ENCODE peak calls at places on chromosomes 4 and X, in six cellular contexts. A is sigmoid colon; T is RWPE2; X is testis; J is adrenal gland; C is CD4-positive, alpha-beta memory T cell. G is an unnamed sample.

GRCh38 chrX:154472685-154473632 is 6.1 kb downstream of the LAGE3 start:
- DNase-seq in A (no peak), T (no peak), X (no peak), J (no peak), C (no peak), G (no peak)

GRCh38 chrX:1610736-1611135 is 4.1 kb upstream of the ASMT start:
- DNase-seq in A (no peak), T (no peak), X (no peak), J (no peak), C (no peak), G (no peak)

GRCh38 chr4:8118531-8118930 is 40.1 kb downstream of the ABLIM2 start:
- DNase-seq in A (no peak), T (no peak), X (no peak), J (no peak), C (no peak), G (no peak)

GRCh38 chr4:8876982-8877779 is 5.5 kb upstream of the HMX1 start:
- DNase-seq in A (no peak), T (no peak), X (no peak), J (no peak), C (no peak), G (no peak)

GRCh38 chrX:10125248-10125615 is 31.5 kb upstream of the CLCN4 start:
- DNase-seq in A (no peak), T (no peak), X (no peak), J (no peak), C (no peak), G (no peak)

GRCh38 chr4:145823743-145824142 is 114.9 kb downstream of the ZNF827 start:
- DNase-seq in A (no peak), T (no peak), X (no peak), J (no peak), C (no peak), G (no peak)

GRCh38 chr4:121711263-121712000 is 14.7 kb upstream of the ANXA5 start:
- DNase-seq in A (peak; percentile 96), T (peak; percentile 96), X (peak; percentile 86), J (peak; percentile 96), C (no peak), G (peak; percentile 68)

GRCh38 chrX:104166735-104167436 is 633 bp downstream of the FAM199X start:
- DNase-seq in A (peak; percentile 64), T (no peak), X (peak; percentile 29), J (peak; percentile 7), C (no peak), G (no peak)

GRCh38 chrX:1649623-1650022 is 34.8 kb downstream of the ASMT start:
- DNase-seq in A (no peak), T (no peak), X (no peak), J (no peak), C (no peak), G (peak; percentile 50)

GRCh38 chr4:86586160-86586572 is 7.9 kb upstream of the PTPN13 start:
- DNase-seq in A (no peak), T (peak; percentile 64), X (no peak), J (no peak), C (no peak), G (no peak)

GRCh38 chr4:168766537-168767316 is 243.3 kb downstream of the CBR4 start:
- DNase-seq in A (no peak), T (no peak), X (no peak), J (peak; percentile 7), C (no peak), G (no peak)

GRCh38 chr4:16846520-16847117 is 51.8 kb downstream of the LDB2 start:
- DNase-seq in A (no peak), T (no peak), X (no peak), J (no peak), C (no peak), G (no peak)
- H3K4me1 ChIP-seq in A (peaks cover 6% of the 10 kb centered on the region), T (no peaks in the 10 kb centered on the region), X (peaks cover 9% of the 10 kb centered on the region), J (no peaks in the 10 kb centered on the region), C (no peaks in the 10 kb centered on the region), G (peaks cover 9% of the 10 kb centered on the region)

GRCh38 chr4:140395668-140396067 is 22.2 kb downstream of the SCOC start:
- DNase-seq in A (no peak), T (no peak), X (no peak), J (no peak), C (no peak), G (no peak)

DNA sequence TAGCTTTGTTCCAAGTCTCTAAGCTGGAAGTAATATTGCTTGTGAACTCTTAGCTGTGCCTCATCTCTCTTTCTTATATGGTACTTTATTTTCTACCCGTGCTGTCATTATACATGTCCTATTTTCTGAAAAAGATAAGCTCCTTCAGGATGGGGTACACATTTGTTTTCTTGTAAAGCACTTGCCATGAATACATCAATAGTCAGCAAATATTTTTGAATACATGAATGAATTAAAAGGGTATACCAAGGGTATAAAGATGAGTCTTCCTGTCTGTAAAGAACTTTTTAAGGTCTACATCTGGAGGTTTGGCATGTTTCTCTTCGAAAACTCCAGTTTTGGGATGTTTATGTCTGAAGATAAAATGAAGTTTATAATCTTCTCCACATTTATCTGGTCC is 26.7 kb downstream of the SCOC start:
- DNase-seq in A (no peak), T (no peak), X (no peak), J (no peak), C (no peak), G (no peak)
- H3K9me3 ChIP-seq in A (no peaks in the 10 kb centered on the region), T (no peaks in the 10 kb centered on the region), X (no peaks in the 10 kb centered on the region), J (no peaks in the 10 kb centered on the region), C (no peaks in the 10 kb centered on the region), G (no peaks in the 10 kb centered on the region)

DNA sequence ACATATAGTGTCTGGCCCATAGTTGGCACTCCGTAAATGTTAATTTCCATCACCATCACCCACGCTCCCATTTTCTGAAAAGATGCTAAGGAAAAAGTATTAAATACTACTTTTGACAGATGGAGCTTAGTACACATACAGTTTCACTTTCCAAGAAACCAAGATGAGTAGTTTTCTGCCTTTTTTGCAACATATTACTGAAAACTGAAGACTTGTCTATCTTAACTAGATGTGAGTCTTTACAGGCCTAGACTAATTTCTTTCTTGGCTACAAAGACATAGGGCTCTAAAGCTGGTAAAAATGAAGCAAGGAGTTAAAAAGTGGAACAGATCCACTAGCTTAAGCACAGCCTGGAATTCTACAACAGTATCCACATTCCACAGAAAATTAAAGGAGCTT is 68.2 kb downstream of the ATP11C start:
- DNase-seq in A (no peak), T (no peak), X (no peak), J (no peak), C (no peak), G (no peak)
- H3K4me1 ChIP-seq in A (no peaks in the 10 kb centered on the region), T (no peaks in the 10 kb centered on the region), X (no peaks in the 10 kb centered on the region), J (no peaks in the 10 kb centered on the region), C (no peaks in the 10 kb centered on the region), G (no peaks in the 10 kb centered on the region)

GRCh38 chrX:3191186-3191585 is 149.9 kb downstream of the ARSF start:
- DNase-seq in A (no peak), T (no peak), X (no peak), J (no peak), C (no peak), G (no peak)
- H3K9me3 ChIP-seq in A (no peaks in the 10 kb centered on the region), T (no peaks in the 10 kb centered on the region), X (no peaks in the 10 kb centered on the region), J (no peaks in the 10 kb centered on the region), C (no peaks in the 10 kb centered on the region), G (no peaks in the 10 kb centered on the region)

DNA sequence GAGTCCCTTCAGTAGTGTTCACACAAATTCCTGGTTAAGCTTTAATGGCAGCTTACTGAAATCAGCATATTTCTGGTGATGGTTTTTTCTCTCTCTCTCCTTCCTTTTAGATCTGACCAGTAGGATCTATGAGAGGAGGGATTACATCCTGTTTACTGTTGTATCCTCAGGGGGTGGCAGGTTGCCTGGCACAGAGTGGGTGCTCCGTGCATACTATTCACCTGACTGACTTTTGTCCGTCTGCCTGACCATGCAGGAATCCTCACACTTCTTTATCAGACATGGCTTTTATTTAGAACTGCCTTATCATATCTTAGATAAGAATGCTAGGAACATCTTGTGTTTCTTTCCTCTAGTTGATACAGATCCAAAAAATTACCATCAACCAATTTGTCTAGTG is 29.6 kb downstream of the MCUB start:
- DNase-seq in A (no peak), T (no peak), X (no peak), J (no peak), C (no peak), G (no peak)
- H3K4me1 ChIP-seq in A (no peaks in the 10 kb centered on the region), T (no peaks in the 10 kb centered on the region), X (peaks cover 5% of the 10 kb centered on the region), J (no peaks in the 10 kb centered on the region), C (peaks cover 53% of the 10 kb centered on the region), G (peaks cover 1% of the 10 kb centered on the region)

GRCh38 chrX:125711103-125711502 is 391.4 kb downstream of the TEX13C start:
- DNase-seq in A (no peak), T (no peak), X (no peak), J (no peak), C (no peak), G (no peak)
- H3K9me3 ChIP-seq in A (no peaks in the 10 kb centered on the region), T (no peaks in the 10 kb centered on the region), X (no peaks in the 10 kb centered on the region), J (no peaks in the 10 kb centered on the region), C (no peaks in the 10 kb centered on the region), G (no peaks in the 10 kb centered on the region)

GRCh38 chr4:68406479-68406859 is 40.8 kb upstream of the TMPRSS11E start:
- DNase-seq in A (no peak), T (no peak), X (no peak), J (no peak), C (no peak), G (no peak)
- H3K4me1 ChIP-seq in A (no peaks in the 10 kb centered on the region), T (peaks cover 3% of the 10 kb centered on the region), X (no peaks in the 10 kb centered on the region), J (no peaks in the 10 kb centered on the region), C (no peaks in the 10 kb centered on the region), G (peaks cover 4% of the 10 kb centered on the region)

GRCh38 chrX:142096263-142096662 is 108.8 kb downstream of the MAGEC2 start:
- DNase-seq in A (no peak), T (no peak), X (no peak), J (no peak), C (no peak), G (no peak)
- H3K9me3 ChIP-seq in A (no peaks in the 10 kb centered on the region), T (no peaks in the 10 kb centered on the region), X (no peaks in the 10 kb centered on the region), J (no peaks in the 10 kb centered on the region), C (no peaks in the 10 kb centered on the region), G (no peaks in the 10 kb centered on the region)

GRCh38 chr4:6279582-6280289 is 10.1 kb downstream of the WFS1 start:
- DNase-seq in A (no peak), T (no peak), X (no peak), J (no peak), C (no peak), G (no peak)
- H3K4me1 ChIP-seq in A (peaks cover 67% of the 10 kb centered on the region), T (no peaks in the 10 kb centered on the region), X (peaks cover 71% of the 10 kb centered on the region), J (peaks cover 22% of the 10 kb centered on the region), C (peaks cover 14% of the 10 kb centered on the region), G (no peaks in the 10 kb centered on the region)

G was measured in iPS DF 6.9.